ENCODE peak calls at places on chromosome 12, in six cellular contexts. M is HepG2, I is neural progenitor cell, O is OCI-LY7, P is GM12878, S is SK-N-SH. U is an unnamed sample.

GRCh38 chr12:131142891-131143637 is 189.4 kb downstream of the ADGRD1 start:
- DNase-seq in O (no peak), M (no peak), S (peak; percentile 66), I (no peak), P (no peak), U (no peak)

GRCh38 chr12:55931780-55932545 is 1.0 kb downstream of the DGKA start:
- DNase-seq in O (peak; percentile 48), P (no peak), M (no peak), I (peak; percentile 78), S (peak; percentile 88), U (no peak)

GRCh38 chr12:43675048-43675904 is 83.3 kb downstream of the PUS7L start:
- DNase-seq in S (no peak), I (no peak), P (no peak), O (no peak), M (no peak), U (peak; percentile 11)

GRCh38 chr12:48169011-48169410 is 11.7 kb upstream of the ASB8 start:
- DNase-seq in M (no peak), O (no peak), S (no peak), I (no peak), P (no peak), U (no peak)

GRCh38 chr12:90546511-90546910 is 408.5 kb downstream of the CCER1 start:
- DNase-seq in O (no peak), I (no peak), S (no peak), P (no peak), M (no peak), U (no peak)

GRCh38 chr12:101501410-101502045 is 26.4 kb downstream of the SPIC start:
- DNase-seq in M (no peak), I (no peak), P (no peak), S (no peak), O (no peak), U (no peak)

GRCh38 chr12:11862794-11863193 is 207.9 kb upstream of the BCL2L14 start:
- DNase-seq in M (no peak), S (no peak), I (no peak), O (no peak), P (no peak), U (no peak)

GRCh38 chr12:31018106-31018890 is 55.4 kb upstream of the DDX11 start:
- DNase-seq in O (no peak), M (no peak), S (no peak), P (no peak), I (no peak), U (no peak)

GRCh38 chr12:64318605-64319004 is 72.0 kb downstream of the C12orf56 start:
- DNase-seq in S (no peak), O (no peak), P (no peak), I (no peak), M (peak; percentile 1), U (no peak)

GRCh38 chr12:129750426-129750825 is 153.4 kb downstream of the TMEM132D start:
- DNase-seq in O (no peak), P (no peak), S (no peak), I (no peak), M (no peak), U (no peak)

GRCh38 chr12:120013659-120014380 is 24.8 kb downstream of the BICDL1 start:
- DNase-seq in I (no peak), P (peak; percentile 67), M (peak; percentile 78), O (no peak), S (no peak), U (no peak)

GRCh38 chr12:80778005-80778541 is 61.4 kb downstream of the MYF5 start:
- DNase-seq in I (no peak), S (peak; percentile 10), O (no peak), P (peak; percentile 99), M (peak; percentile 96), U (peak; percentile 71)

GRCh38 chr12:39605996-39606395 is 13.6 kb downstream of the ABCD2 start:
- DNase-seq in I (no peak), M (no peak), S (no peak), O (no peak), P (no peak), U (no peak)

GRCh38 chr12:55729592-55730446 is 1.0 kb upstream of the CD63 start:
- DNase-seq in O (peak; percentile 70), I (peak; percentile 92), P (no peak), M (peak; percentile 73), S (peak; percentile 84), U (peak; percentile 76)

GRCh38 chr12:40039598-40039997 is 66.3 kb downstream of the SLC2A13 start:
- DNase-seq in M (no peak), S (no peak), P (no peak), O (no peak), I (no peak), U (no peak)

GRCh38 chr12:88904705-88905104 is 324.4 kb upstream of the KITLG start:
- DNase-seq in S (no peak), P (no peak), I (no peak), M (peak; percentile 30), O (no peak), U (no peak)

GRCh38 chr12:131089526-131090253 is 136.0 kb downstream of the ADGRD1 start:
- DNase-seq in O (no peak), P (no peak), I (no peak), S (no peak), M (no peak), U (no peak)

GRCh38 chr12:71157601-71158233 is at the start of gene TSPAN8:
- DNase-seq in O (no peak), S (no peak), P (no peak), M (peak; percentile 64), I (no peak), U (no peak)

GRCh38 chr12:79692860-79693605 is 2.3 kb upstream of the PAWR start:
- DNase-seq in M (no peak), O (no peak), S (no peak), I (no peak), P (no peak), U (no peak)

GRCh38 chr12:1500095-1500801 is 94.1 kb downstream of the FBXL14 start:
- DNase-seq in S (no peak), I (no peak), P (no peak), M (no peak), O (no peak), U (no peak)

GRCh38 chr12:18146375-18146774 is 56.4 kb upstream of the RERGL start:
- DNase-seq in S (no peak), I (no peak), M (no peak), P (no peak), O (no peak), U (no peak)

GRCh38 chr12:13000935-13001724 is 1.1 kb upstream of the HEBP1 start:
- DNase-seq in I (peak; percentile 89), M (peak; percentile 23), P (no peak), O (peak; percentile 31), S (peak; percentile 93), U (no peak)

GRCh38 chr12:108386704-108387360 is 47.7 kb upstream of the CMKLR1 start:
- DNase-seq in I (no peak), M (no peak), S (peak; percentile 67), P (no peak), O (no peak), U (no peak)

DNA sequence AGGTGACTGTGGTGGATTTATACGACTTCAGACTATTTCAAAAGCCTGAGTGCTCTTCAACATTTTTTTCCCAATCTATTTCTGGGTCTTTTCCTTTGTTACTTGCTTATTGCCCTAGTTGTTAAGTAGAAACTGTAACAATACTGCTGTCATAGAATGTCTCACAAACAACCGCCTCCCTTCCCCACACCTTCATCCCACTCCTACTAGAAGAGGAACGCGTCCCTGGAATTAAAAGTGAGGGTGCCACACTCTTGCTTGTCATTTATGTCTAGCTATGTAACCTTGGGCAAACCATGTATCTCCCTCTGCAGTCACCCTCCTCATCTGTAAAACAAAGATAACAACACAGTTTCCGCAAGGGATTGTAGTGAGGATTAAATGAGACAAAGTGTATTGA is 8.6 kb downstream of the BRAP start:
- DNase-seq in I (no peak), O (no peak), S (no peak), P (no peak), M (no peak), U (no peak)
- H3K36me3 ChIP-seq in I (peaks cover 7% of the 10 kb centered on the region), O (peaks cover 93% of the 10 kb centered on the region), S (peaks cover 57% of the 10 kb centered on the region), P (peaks cover 39% of the 10 kb centered on the region), M (peaks cover 79% of the 10 kb centered on the region), U (peaks cover 24% of the 10 kb centered on the region)

DNA sequence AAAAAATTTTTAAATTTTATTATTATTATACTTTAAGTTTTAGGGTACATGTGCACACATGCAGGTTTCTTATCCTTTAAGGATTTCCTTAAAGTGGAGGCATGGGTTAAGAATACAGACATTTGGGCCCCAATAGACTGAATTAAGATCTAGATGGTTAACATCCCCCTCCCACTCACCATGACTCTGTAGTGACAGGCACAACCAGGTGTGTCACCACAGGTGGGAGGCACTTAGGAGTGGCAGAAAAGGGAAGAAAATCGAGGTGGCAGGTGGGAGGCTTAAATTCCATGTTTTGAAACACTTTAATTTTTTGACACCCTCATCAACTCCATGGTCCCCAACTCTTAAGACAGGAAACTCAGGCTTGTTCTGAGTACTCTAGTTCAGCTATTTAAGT is 37.6 kb upstream of the GRIP1 start:
- DNase-seq in S (no peak), P (no peak), M (no peak), I (no peak), O (no peak), U (no peak)
- H3K4me3 ChIP-seq in S (no peak overlapping the region), P (no peak overlapping the region), M (no peak overlapping the region), I (no peak overlapping the region), O (no peak overlapping the region), U (no peak overlapping the region)

GRCh38 chr12:124394462-124395128 is 99.7 kb downstream of the RFLNA start:
- DNase-seq in O (no peak), M (no peak), I (no peak), P (no peak), S (no peak), U (no peak)

GRCh38 chr12:124395284-124395752 is 100.4 kb downstream of the RFLNA start:
- DNase-seq in M (no peak), P (no peak), I (no peak), S (peak; percentile 79), O (no peak), U (no peak)

GRCh38 chr12:124392271-124392990 is 97.5 kb downstream of the RFLNA start:
- DNase-seq in P (no peak), M (no peak), I (peak; percentile 55), S (peak; percentile 77), O (peak; percentile 8), U (no peak)

GRCh38 chr12:124392991-124393790 is 98.3 kb downstream of the RFLNA start:
- DNase-seq in O (no peak), I (peak; percentile 55), S (peak; percentile 92), M (no peak), P (no peak), U (no peak)

GRCh38 chr12:124393831-124394230 is 98.9 kb downstream of the RFLNA start:
- DNase-seq in I (no peak), O (no peak), P (no peak), S (no peak), M (no peak), U (no peak)
- H4K20me1 ChIP-seq in I (peaks cover 72% of the 10 kb centered on the region), O (no peaks in the 10 kb centered on the region), P (no peaks in the 10 kb centered on the region), S (peaks cover 2% of the 10 kb centered on the region), M (no peaks in the 10 kb centered on the region), U (no peaks in the 10 kb centered on the region)

GRCh38 chr12:3038931-3039510 is 38.2 kb upstream of the TSPAN9 start:
- DNase-seq in I (no peak), S (no peak), P (no peak), O (no peak), M (no peak), U (no peak)
- H3K36me3 ChIP-seq in I (no peaks in the 10 kb centered on the region), S (peaks cover 27% of the 10 kb centered on the region), P (no peaks in the 10 kb centered on the region), O (no peaks in the 10 kb centered on the region), M (peaks cover 59% of the 10 kb centered on the region), U (peaks cover 5% of the 10 kb centered on the region)

GRCh38 chr12:16555630-16556029 is 50.3 kb downstream of the LMO3 start:
- DNase-seq in O (no peak), S (no peak), I (no peak), M (no peak), P (no peak), U (no peak)
- H3K4me3 ChIP-seq in O (no peak overlapping the region), S (no peak overlapping the region), I (no peak overlapping the region), M (no peak overlapping the region), P (no peak overlapping the region), U (no peak overlapping the region)